ENCODE peak calls at places on chromosomes 16 and 17, in five cellular contexts. S, D, I, K and H are unnamed samples.

GRCh38 chr16:65500007-65500406 is 378.1 kb upstream of the CDH11 start:
- DNase-seq in S (no peak), D (no peak), I (no peak), K (no peak), H (no peak)

GRCh38 chr16:61148930-61149329 is 887.3 kb downstream of the CDH8 start:
- DNase-seq in S (peak), D (peak), I (no peak), K (no peak), H (no peak)

GRCh38 chr16:31109622-31110021 is 1.4 kb downstream of the BCKDK start:
- DNase-seq in S (no peak), D (no peak), I (no peak), K (no peak), H (no peak)

GRCh38 chr16:19688396-19689024 is 29.5 kb downstream of the KNOP1 start:
- DNase-seq in S (no peak), D (no peak), I (no peak), K (no peak), H (no peak)

GRCh38 chr17:45954914-45955313 is 44.1 kb upstream of the STH start:
- DNase-seq in S (no peak), D (no peak), I (no peak), K (no peak), H (no peak)

GRCh38 chr16:17350212-17350611 is 120.5 kb downstream of the XYLT1 start:
- DNase-seq in S (no peak), D (no peak), I (no peak), K (no peak), H (peak)

GRCh38 chr17:76032073-76032779 is 5.1 kb upstream of the EVPL start:
- DNase-seq in S (no peak), D (no peak), I (no peak), K (no peak), H (no peak)

GRCh38 chr16:81018496-81018895 is 11.5 kb downstream of the CENPN start:
- DNase-seq in S (no peak), D (no peak), I (no peak), K (no peak), H (no peak)

GRCh38 chr17:14791221-14791620 is 473.9 kb downstream of the PMP22 start:
- DNase-seq in S (no peak), D (no peak), I (no peak), K (no peak), H (no peak)

GRCh38 chr16:56824335-56824734 is 40.7 kb upstream of the SLC12A3 start:
- DNase-seq in S (peak), D (peak), I (peak), K (no peak), H (no peak)
- TF ChIP-seq CTCF in S (no peak), D (peak), I (no peak), K (no peak), H (no peak)

DNA sequence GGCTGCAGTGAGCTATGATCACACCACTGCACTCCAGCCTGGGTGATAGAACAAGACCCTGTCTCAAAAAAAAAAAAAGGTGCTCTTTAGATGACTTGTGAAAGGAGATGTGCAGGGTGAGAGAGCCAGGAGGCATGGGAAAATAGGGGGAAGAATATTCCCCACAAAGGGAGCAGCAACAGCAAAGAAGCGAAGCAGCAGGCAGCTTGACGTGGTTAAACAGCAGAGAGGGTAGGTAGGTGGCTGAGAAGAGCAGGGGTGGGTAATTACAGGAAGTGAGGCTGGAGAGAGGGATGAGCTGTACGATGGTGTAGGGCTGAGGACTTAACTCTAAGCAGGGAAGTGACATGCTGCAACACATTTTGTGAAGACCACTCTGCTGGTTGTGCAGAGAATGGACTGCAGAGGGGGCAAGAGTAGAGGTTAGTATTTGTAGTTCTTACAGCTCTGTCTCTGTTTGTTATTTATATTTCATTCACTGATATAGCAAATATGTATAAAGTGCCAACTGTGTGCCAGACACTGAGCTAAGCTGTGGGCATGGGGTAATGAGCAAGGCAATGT is 1.6 kb downstream of the HEATR3 start:
- DNase-seq in S (peak), D (peak), I (no peak), K (no peak), H (no peak)
- TF ChIP-seq CTCF in S (peak), D (peak), I (no peak), K (no peak), H (peak)

DNA sequence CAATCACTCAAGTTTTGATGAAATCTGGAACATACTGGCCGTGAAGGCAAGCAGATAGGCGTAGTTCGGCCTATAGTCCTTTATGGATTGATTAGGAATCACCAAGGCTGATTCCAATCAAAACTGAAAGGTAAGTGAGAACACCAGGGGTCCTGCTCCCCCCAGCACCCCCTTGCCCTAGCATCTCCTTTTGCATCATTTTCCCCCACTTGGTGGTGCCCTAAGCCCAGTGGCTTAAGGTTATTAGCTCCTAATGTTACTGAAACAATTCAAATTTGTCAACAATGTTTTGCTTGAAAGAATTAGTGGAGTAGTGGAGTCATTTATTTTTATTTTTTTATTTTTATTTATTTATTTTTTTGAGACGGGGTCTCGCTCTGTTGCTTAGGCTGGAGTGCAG is 4.9 kb downstream of the SLFN14 start:
- DNase-seq in S (no peak), D (no peak), I (no peak), K (no peak), H (no peak)
- TF ChIP-seq CTCF in S (peak), D (peak), I (no peak), K (no peak), H (no peak)

DNA sequence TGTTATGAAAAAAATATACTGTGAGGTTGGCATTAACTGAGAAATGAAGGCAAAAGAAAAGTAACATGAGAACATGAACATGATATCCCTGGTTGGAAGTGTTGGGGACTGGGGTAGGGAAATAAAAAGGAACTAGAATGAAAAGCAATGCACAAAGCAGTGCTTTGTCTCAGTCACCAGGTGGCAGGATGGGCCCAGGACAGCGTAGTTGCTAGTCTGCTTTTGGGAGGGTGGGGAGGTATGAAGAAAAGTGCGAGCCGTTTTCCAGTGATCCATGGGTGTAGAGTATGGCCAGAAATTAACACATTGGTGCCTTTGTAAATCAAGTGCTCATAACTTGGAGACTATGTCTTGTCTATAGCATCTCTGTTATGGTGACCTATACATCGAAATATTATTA is 662.5 kb upstream of the SALL1 start:
- DNase-seq in S (no peak), D (no peak), I (no peak), K (peak), H (no peak)
- TF ChIP-seq CTCF in S (no peak), D (peak), I (no peak), K (peak), H (no peak)

GRCh38 chr17:2901582-2901981 is 105.3 kb downstream of the RAP1GAP2 start:
- DNase-seq in S (no peak), D (no peak), I (no peak), K (no peak), H (no peak)
- TF ChIP-seq CTCF in S (no peak), D (no peak), I (no peak), K (no peak), H (no peak)

GRCh38 chr17:50259484-50260324 is 14.6 kb upstream of the TMEM92 start:
- DNase-seq in S (no peak), D (no peak), I (no peak), K (no peak), H (no peak)
- TF ChIP-seq CTCF in S (no peak), D (no peak), I (no peak), K (no peak), H (no peak)

GRCh38 chr17:81518113-81518784 is 5.7 kb upstream of the ACTG1 start:
- DNase-seq in S (no peak), D (peak), I (no peak), K (no peak), H (no peak)

GRCh38 chr17:81517339-81518112 is 4.9 kb upstream of the ACTG1 start:
- DNase-seq in S (no peak), D (peak), I (no peak), K (no peak), H (no peak)

GRCh38 chr17:81518785-81519283 is 6.2 kb upstream of the ACTG1 start:
- DNase-seq in S (peak), D (peak), I (peak), K (no peak), H (peak)

GRCh38 chr17:81520021-81520894 is 7.7 kb upstream of the ACTG1 start:
- DNase-seq in S (no peak), D (no peak), I (no peak), K (no peak), H (peak)

GRCh38 chr17:81519284-81520020 is 6.9 kb upstream of the ACTG1 start:
- DNase-seq in S (peak), D (peak), I (peak), K (peak), H (peak)
- TF ChIP-seq CTCF in S (peak), D (peak), I (peak), K (peak), H (peak)

DNA sequence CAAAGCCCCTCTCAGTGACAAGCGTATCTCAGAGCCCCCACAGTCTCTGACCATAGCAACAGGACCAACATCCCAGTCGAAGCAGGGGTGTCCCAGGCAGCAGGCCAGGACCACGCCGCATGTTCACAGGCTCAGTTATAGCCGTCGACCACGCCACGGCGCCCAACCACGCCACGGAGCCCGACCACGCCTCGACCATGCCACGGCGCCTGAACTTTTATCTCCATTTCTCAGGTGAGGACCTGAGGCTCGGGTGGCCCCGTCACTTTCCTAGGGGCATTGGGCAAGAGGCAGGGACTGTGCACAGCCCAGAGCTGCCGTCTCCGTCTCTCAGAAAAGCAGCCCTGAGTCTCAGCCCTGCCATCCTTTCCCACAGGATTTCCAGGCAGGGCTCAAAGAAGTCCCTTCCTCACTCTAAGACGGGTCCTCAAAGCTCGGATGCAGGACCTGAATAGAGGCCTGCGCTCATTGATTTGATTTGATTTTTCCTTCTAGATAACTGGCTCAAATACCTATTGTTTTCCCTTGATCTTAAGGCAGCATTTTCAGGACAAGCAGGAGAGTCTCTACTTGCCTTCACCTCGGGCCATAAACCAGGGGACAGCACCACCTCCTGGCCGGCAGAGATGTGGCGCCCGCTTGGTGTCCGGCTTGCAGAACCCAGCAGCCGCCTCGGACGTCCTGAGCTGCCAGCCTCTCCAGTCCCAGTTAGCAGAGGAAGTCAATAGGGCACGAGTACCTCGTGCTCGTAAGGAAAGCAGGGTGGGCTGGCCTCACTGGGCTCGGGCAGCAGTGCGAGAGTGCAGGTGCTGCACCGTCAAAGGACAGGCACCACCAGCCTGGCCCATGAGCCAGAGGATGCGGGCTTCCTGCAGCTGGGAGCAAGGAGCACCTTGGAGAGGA is 38.8 kb downstream of the C16orf95 start:
- DNase-seq in S (peak), D (peak), I (peak), K (peak), H (no peak)
- TF ChIP-seq CTCF in S (peak), D (peak), I (peak), K (peak), H (peak)

GRCh38 chr17:82450357-82451106 is at the start of gene CYBC1:
- DNase-seq in S (peak), D (peak), I (peak), K (peak), H (peak)
- TF ChIP-seq CTCF in S (no peak), D (no peak), I (no peak), K (no peak), H (no peak)

GRCh38 chr17:42677012-42677857 is 441 bp upstream of the PLEKHH3 start:
- DNase-seq in S (peak), D (peak), I (peak), K (peak), H (peak)

GRCh38 chr17:42677921-42678781 is 1.4 kb upstream of the PLEKHH3 start:
- DNase-seq in S (peak), D (peak), I (peak), K (peak), H (peak)

GRCh38 chr17:42675348-42675983 is 1.3 kb downstream of the PLEKHH3 start:
- DNase-seq in S (no peak), D (peak), I (no peak), K (no peak), H (no peak)

GRCh38 chr17:42675984-42676423 is 790 bp downstream of the PLEKHH3 start:
- DNase-seq in S (peak), D (peak), I (no peak), K (peak), H (no peak)

GRCh38 chr17:42676424-42677011 is at the start of gene PLEKHH3:
- DNase-seq in S (no peak), D (peak), I (no peak), K (no peak), H (no peak)
- TF ChIP-seq CTCF in S (no peak), D (no peak), I (no peak), K (no peak), H (no peak)